ENCODE peak calls at places on chromosomes 12 and 14, in seven cellular contexts. G, I, P, N, D, T and E are unnamed samples.

GRCh38 chr12:14771651-14772137 is 31.6 kb downstream of the WBP11 start:
- DNase-seq in G (no peak), I (no peak), P (peak), N (no peak), D (no peak), T (no peak), E (peak)

GRCh38 chr12:104953323-104953722 is 4.8 kb downstream of the SLC41A2 start:
- DNase-seq in G (no peak), I (no peak), P (no peak), N (peak), D (peak), T (no peak), E (peak)

GRCh38 chr12:124913474-124914391 is 717 bp downstream of the UBC start:
- DNase-seq in G (peak), I (no peak), P (peak), N (no peak), D (peak), T (no peak), E (peak)

GRCh38 chr14:37592288-37593274 is 2.5 kb downstream of the FOXA1 start:
- DNase-seq in G (no peak), I (peak), P (peak), N (peak), D (peak), T (no peak), E (peak)

GRCh38 chr14:29016050-29016900 is 249.7 kb downstream of the FOXG1 start:
- DNase-seq in G (peak), I (peak), P (peak), N (peak), D (peak), T (no peak), E (peak)

GRCh38 chr12:92608418-92609091 is 94.2 kb upstream of the PLEKHG7 start:
- DNase-seq in G (no peak), I (peak), P (no peak), N (peak), D (peak), T (peak), E (peak)

GRCh38 chr12:27703720-27704452 is 6.7 kb upstream of the MRPS35 start:
- DNase-seq in G (peak), I (no peak), P (peak), N (peak), D (peak), T (peak), E (peak)

GRCh38 chr12:13171921-13172859 is 24.3 kb upstream of the EMP1 start:
- DNase-seq in G (no peak), I (no peak), P (peak), N (no peak), D (peak), T (no peak), E (peak)

GRCh38 chr12:22282283-22282682 is 52.2 kb downstream of the ST8SIA1 start:
- DNase-seq in G (no peak), I (no peak), P (no peak), N (no peak), D (no peak), T (no peak), E (no peak)

GRCh38 chr14:75050852-75051555 is at the start of gene MLH3:
- DNase-seq in G (peak), I (peak), P (peak), N (peak), D (peak), T (peak), E (peak)

GRCh38 chr12:70543444-70543843 is 93.8 kb downstream of the PTPRB start:
- DNase-seq in G (no peak), I (no peak), P (peak), N (peak), D (no peak), T (no peak), E (peak)

GRCh38 chr12:18165422-18165871 is 75.5 kb upstream of the RERGL start:
- DNase-seq in G (peak), I (peak), P (no peak), N (no peak), D (no peak), T (no peak), E (no peak)

GRCh38 chr14:94423465-94424056 is 29.0 kb downstream of the SERPINA11 start:
- DNase-seq in G (peak), I (peak), P (peak), N (peak), D (peak), T (peak), E (peak)

GRCh38 chr12:130669797-130670196 is 46.3 kb downstream of the RIMBP2 start:
- DNase-seq in G (no peak), I (no peak), P (no peak), N (no peak), D (no peak), T (no peak), E (no peak)

GRCh38 chr12:2118061-2118460 is 65.3 kb downstream of the CACNA1C start:
- DNase-seq in G (peak), I (no peak), P (no peak), N (peak), D (no peak), T (no peak), E (no peak)

GRCh38 chr14:68216957-68217356 is 397.4 kb downstream of the RAD51B start:
- DNase-seq in G (no peak), I (no peak), P (peak), N (no peak), D (no peak), T (no peak), E (no peak)

GRCh38 chr14:94041551-94042346 is 15.6 kb downstream of the OTUB2 start:
- DNase-seq in G (no peak), I (no peak), P (no peak), N (no peak), D (no peak), T (no peak), E (no peak)

GRCh38 chr12:130832561-130833209 is 6.4 kb downstream of the STX2 start:
- DNase-seq in G (no peak), I (no peak), P (peak), N (peak), D (no peak), T (no peak), E (no peak)

GRCh38 chr14:92729632-92730358 is 18.6 kb downstream of the LGMN start:
- DNase-seq in G (no peak), I (no peak), P (no peak), N (peak), D (no peak), T (no peak), E (peak)

GRCh38 chr12:47828967-47829482 is 9.3 kb upstream of the HDAC7 start:
- DNase-seq in G (no peak), I (no peak), P (peak), N (peak), D (peak), T (no peak), E (peak)

GRCh38 chr12:14886271-14886670 is 617 bp upstream of the MGP start:
- DNase-seq in G (no peak), I (peak), P (no peak), N (peak), D (peak), T (no peak), E (peak)

GRCh38 chr12:114682101-114682919 is 1.7 kb downstream of the TBX3 start:
- DNase-seq in G (no peak), I (no peak), P (peak), N (peak), D (no peak), T (no peak), E (peak)

GRCh38 chr12:8829128-8829524 is 6.7 kb downstream of the A2ML1 start:
- DNase-seq in G (no peak), I (no peak), P (peak), N (no peak), D (peak), T (no peak), E (no peak)

GRCh38 chr12:32089156-32089950 is 17.3 kb upstream of the BICD1 start:
- DNase-seq in G (no peak), I (no peak), P (no peak), N (peak), D (no peak), T (no peak), E (no peak)

GRCh38 chr12:50074936-50075807 is 10.0 kb upstream of the SMARCD1 start:
- DNase-seq in G (peak), I (peak), P (peak), N (peak), D (peak), T (peak), E (peak)

GRCh38 chr12:15116983-15117382 is 104.2 kb downstream of the RERG start:
- DNase-seq in G (no peak), I (no peak), P (no peak), N (no peak), D (no peak), T (no peak), E (no peak)

GRCh38 chr12:130715150-130715995 is 726 bp downstream of the RIMBP2 start:
- DNase-seq in G (no peak), I (no peak), P (peak), N (peak), D (no peak), T (no peak), E (no peak)

GRCh38 chr12:109065853-109066193 is 13.4 kb downstream of the USP30 start:
- DNase-seq in G (no peak), I (no peak), P (no peak), N (no peak), D (no peak), T (no peak), E (no peak)

GRCh38 chr14:23141706-23142467 is 22.8 kb upstream of the CEBPE start:
- DNase-seq in G (no peak), I (no peak), P (no peak), N (no peak), D (no peak), T (no peak), E (no peak)

GRCh38 chr12:29082522-29082921 is 66.6 kb upstream of the FAR2 start:
- DNase-seq in G (no peak), I (no peak), P (no peak), N (no peak), D (no peak), T (no peak), E (no peak)

GRCh38 chr14:38342803-38343202 is 86.9 kb upstream of the CLEC14A start:
- DNase-seq in G (no peak), I (no peak), P (no peak), N (no peak), D (no peak), T (no peak), E (no peak)